ENCODE peak calls at places on chromosomes 13 and 19, in four cellular contexts. H, P, B and Z are unnamed samples.

GRCh38 chr19:54626757-54627156 is 3.5 kb upstream of the LILRB1 start:
- DNase-seq in H (no peak), P (peak; percentile 69), B (no peak), Z (no peak)

GRCh38 chr13:105491345-105491744 is 1044.1 kb downstream of the EFNB2 start:
- DNase-seq in H (no peak), P (no peak), B (no peak), Z (no peak)

GRCh38 chr19:35212241-35212640 is 16.3 kb downstream of the FAM187B start:
- DNase-seq in H (no peak), P (peak; percentile 57), B (no peak), Z (no peak)

GRCh38 chr13:75079226-75079625 is 402.7 kb downstream of the TBC1D4 start:
- DNase-seq in H (no peak), P (no peak), B (no peak), Z (peak; percentile 1)

GRCh38 chr13:94641432-94641941 is 39.8 kb downstream of the GPR180 start:
- DNase-seq in H (no peak), P (no peak), B (no peak), Z (peak; percentile 95)

GRCh38 chr19:19554074-19555023 is 16.3 kb downstream of the CILP2 start:
- DNase-seq in H (peak; percentile 57), P (peak; percentile 90), B (peak; percentile 33), Z (no peak)

GRCh38 chr19:33468361-33469170 is 53.0 kb downstream of the PEPD start:
- DNase-seq in H (no peak), P (peak; percentile 54), B (no peak), Z (no peak)

GRCh38 chr19:12838182-12838890 is at the start of gene MAST1:
- DNase-seq in H (peak; percentile 24), P (peak; percentile 80), B (peak; percentile 45), Z (no peak)

GRCh38 chr19:35476149-35476548 is 14.1 kb downstream of the KRTDAP start:
- DNase-seq in H (no peak), P (no peak), B (no peak), Z (no peak)

GRCh38 chr13:76516013-76516412 is 370.2 kb downstream of the KCTD12 start:
- DNase-seq in H (no peak), P (no peak), B (no peak), Z (no peak)

GRCh38 chr13:44810067-44810840 is 179.0 kb downstream of the NUFIP1 start:
- DNase-seq in H (no peak), P (no peak), B (no peak), Z (no peak)

GRCh38 chr13:42702726-42703125 is 78.7 kb upstream of the FAM216B start:
- DNase-seq in H (no peak), P (no peak), B (no peak), Z (no peak)

GRCh38 chr19:6032381-6032780 is 54.4 kb upstream of the RANBP3 start:
- DNase-seq in H (no peak), P (no peak), B (no peak), Z (no peak)

GRCh38 chr13:99442273-99442895 is 58.9 kb upstream of the TM9SF2 start:
- DNase-seq in H (no peak), P (no peak), B (peak; percentile 55), Z (peak; percentile 19)

GRCh38 chr13:75643693-75644092 is 7.6 kb downstream of the LMO7 start:
- DNase-seq in H (no peak), P (no peak), B (no peak), Z (no peak)

GRCh38 chr13:105979586-105979985 is 555.9 kb downstream of the EFNB2 start:
- DNase-seq in H (no peak), P (no peak), B (no peak), Z (peak; percentile 74)

GRCh38 chr19:16899566-16900075 is 10.8 kb downstream of the F2RL3 start:
- DNase-seq in H (no peak), P (peak; percentile 84), B (no peak), Z (no peak)

GRCh38 chr13:114230575-114230974 is 4.1 kb upstream of the CDC16 start:
- DNase-seq in H (no peak), P (no peak), B (no peak), Z (no peak)

GRCh38 chr19:44579663-44580365 is 33.5 kb upstream of the IGSF23 start:
- DNase-seq in H (no peak), P (no peak), B (no peak), Z (no peak)

GRCh38 chr13:28820099-28821051 is at the start of gene MTUS2:
- DNase-seq in H (no peak), P (no peak), B (no peak), Z (peak; percentile 29)

GRCh38 chr13:87147076-87147475 is 524.1 kb upstream of the SLITRK5 start:
- DNase-seq in H (no peak), P (no peak), B (no peak), Z (peak; percentile 57)

GRCh38 chr13:111396457-111396856 is 76.0 kb downstream of the TEX29 start:
- DNase-seq in H (no peak), P (peak; percentile 34), B (no peak), Z (no peak)

GRCh38 chr13:100262404-100262803 is 173.5 kb downstream of the PCCA start:
- DNase-seq in H (no peak), P (no peak), B (no peak), Z (no peak)

GRCh38 chr19:1307755-1308303 is 22.2 kb downstream of the EFNA2 start:
- DNase-seq in H (peak; percentile 7), P (no peak), B (no peak), Z (no peak)

GRCh38 chr19:57010541-57010940 is 109.2 kb upstream of the USP29 start:
- DNase-seq in H (no peak), P (peak; percentile 19), B (no peak), Z (no peak)

GRCh38 chr13:56356690-56357089 is 784.0 kb upstream of the PRR20A start:
- DNase-seq in H (no peak), P (no peak), B (no peak), Z (no peak)

GRCh38 chr19:1237754-1238372 is at the start of gene CBARP:
- DNase-seq in H (peak; percentile 51), P (no peak), B (no peak), Z (no peak)

GRCh38 chr13:48506092-48506701 is 26.7 kb downstream of the RCBTB2 start:
- DNase-seq in H (no peak), P (peak; percentile 83), B (no peak), Z (peak; percentile 8)

GRCh38 chr19:44747739-44748425 is 626 bp upstream of the BCL3 start:
- DNase-seq in H (peak; percentile 80), P (peak; percentile 91), B (no peak), Z (peak; percentile 80)

GRCh38 chr19:4112367-4112766 is 11.6 kb downstream of the MAP2K2 start:
- DNase-seq in H (no peak), P (no peak), B (no peak), Z (no peak)
- H3K4me1 ChIP-seq in H (peaks cover 10% of the 10 kb centered on the region), P (peaks cover 44% of the 10 kb centered on the region), B (peaks cover 48% of the 10 kb centered on the region), Z (no peaks in the 10 kb centered on the region)

GRCh38 chr13:57633141-57633949 is 1.8 kb downstream of the PCDH17 start:
- DNase-seq in H (peak; percentile 48), P (peak; percentile 79), B (no peak), Z (no peak)
- H3K27me3 ChIP-seq in H (peaks cover 30% of the 10 kb centered on the region), P (peaks cover 44% of the 10 kb centered on the region), B (peaks cover 10% of the 10 kb centered on the region), Z (peaks cover 78% of the 10 kb centered on the region)

DNA sequence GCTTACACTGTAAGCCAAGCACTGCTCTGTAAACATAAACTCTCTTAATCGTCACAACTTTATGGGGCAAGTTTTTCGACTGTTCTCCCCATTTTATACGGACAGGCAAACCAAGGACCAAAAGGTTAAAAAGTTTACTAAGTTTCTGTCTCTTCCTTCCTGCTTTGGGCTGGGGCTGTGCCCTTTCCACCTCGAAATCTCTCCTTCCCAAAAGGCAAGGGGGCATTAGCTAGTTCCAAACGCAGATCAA is 2.2 kb downstream of the JUND start:
- DNase-seq in H (no peak), P (no peak), B (no peak), Z (no peak)
- H3K4me1 ChIP-seq in H (peaks cover 58% of the 10 kb centered on the region), P (peaks cover 60% of the 10 kb centered on the region), B (peaks cover 50% of the 10 kb centered on the region), Z (peaks cover 10% of the 10 kb centered on the region)

GRCh38 chr13:96093296-96094006 is 3.5 kb downstream of the HS6ST3 start:
- DNase-seq in H (no peak), P (no peak), B (no peak), Z (no peak)
- H3K27me3 ChIP-seq in H (peaks cover 8% of the 10 kb centered on the region), P (peaks cover 48% of the 10 kb centered on the region), B (no peaks in the 10 kb centered on the region), Z (peaks cover 58% of the 10 kb centered on the region)

DNA sequence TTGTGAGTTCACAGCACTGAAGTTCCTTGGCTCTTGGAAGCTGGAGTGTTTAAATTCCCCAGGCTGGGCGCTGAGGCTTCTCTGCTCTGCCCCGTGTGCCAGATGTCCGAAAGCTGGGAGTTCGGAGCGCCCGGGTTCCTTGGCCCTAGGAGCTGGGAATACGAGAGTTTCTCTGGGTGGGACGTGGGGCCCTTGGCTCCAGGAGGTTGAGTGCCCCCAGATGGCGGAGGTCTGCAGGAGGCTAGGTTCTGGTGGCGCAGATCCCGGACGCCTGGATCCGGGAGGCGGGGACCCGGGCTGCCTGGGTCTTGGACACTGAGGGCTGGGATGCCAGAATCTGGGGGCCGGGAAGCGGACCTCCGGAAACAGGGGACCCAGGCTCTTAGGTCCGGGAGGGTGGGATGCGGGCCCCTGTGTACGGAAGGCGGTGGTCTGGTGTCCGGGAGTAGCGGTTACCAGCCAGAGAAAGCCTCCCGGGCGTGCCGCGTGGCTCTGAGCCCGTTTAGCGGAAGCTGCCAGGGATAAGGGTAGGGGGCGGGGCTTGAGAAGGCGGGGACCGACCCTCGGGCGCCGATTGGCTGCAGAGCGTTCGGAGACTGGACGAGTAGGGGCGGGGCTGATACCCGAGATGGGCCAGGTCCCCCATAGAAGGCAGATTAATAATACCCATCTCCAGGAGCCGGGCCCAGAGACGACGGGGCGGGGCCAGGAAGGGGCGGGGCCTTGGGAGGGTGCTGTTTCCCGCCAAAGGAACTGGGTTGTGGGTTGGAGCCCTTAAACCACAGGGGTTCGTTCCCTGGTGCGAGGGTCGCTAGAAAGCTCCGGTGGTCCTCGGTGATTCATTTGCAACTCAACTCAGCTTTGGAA is at the start of gene SLC1A5:
- DNase-seq in H (peak; percentile 96), P (peak; percentile 99), B (peak; percentile 95), Z (peak; percentile 70)
- H3K4me1 ChIP-seq in H (peaks cover 9% of the 10 kb centered on the region), P (peaks cover 44% of the 10 kb centered on the region), B (peaks cover 55% of the 10 kb centered on the region), Z (peaks cover 4% of the 10 kb centered on the region)

GRCh38 chr19:2320057-2320456 is 8.3 kb downstream of the LSM7 start:
- DNase-seq in H (no peak), P (no peak), B (no peak), Z (peak; percentile 64)
- H3K27me3 ChIP-seq in H (no peaks in the 10 kb centered on the region), P (no peaks in the 10 kb centered on the region), B (no peaks in the 10 kb centered on the region), Z (peaks cover 5% of the 10 kb centered on the region)

DNA sequence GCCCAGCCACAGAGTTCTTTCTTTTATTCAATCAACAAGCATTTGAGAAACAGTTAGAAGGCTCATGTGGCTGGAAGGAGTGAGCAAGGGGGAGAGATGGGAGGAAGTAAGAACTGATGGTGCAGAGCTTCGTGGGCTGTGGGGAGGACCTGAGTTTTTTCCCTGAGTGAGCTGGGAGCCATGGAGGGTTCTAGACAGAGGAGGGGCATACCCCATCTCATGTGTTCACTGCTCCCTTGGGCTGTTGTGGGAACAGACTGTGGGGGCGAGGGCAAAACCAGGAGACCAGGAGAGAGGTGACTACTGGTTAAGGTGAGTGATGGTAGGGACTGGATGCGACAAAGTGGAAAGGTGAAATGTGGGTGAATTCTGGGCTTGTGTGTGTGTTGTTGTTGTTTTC is 2.4 kb upstream of the PKN1 start:
- DNase-seq in H (no peak), P (no peak), B (no peak), Z (no peak)
- H3K4me1 ChIP-seq in H (peaks cover 10% of the 10 kb centered on the region), P (peaks cover 33% of the 10 kb centered on the region), B (peaks cover 28% of the 10 kb centered on the region), Z (no peaks in the 10 kb centered on the region)